ENCODE peak calls at places on chromosomes 5 and 9, in seven cellular contexts. E, A, C, Q, O, P and X are unnamed samples.

GRCh38 chr5:126526493-126526892 is 68.5 kb downstream of the ALDH7A1 start:
- ATAC-seq in E (no peak), A (no peak), C (no peak), Q (no peak), O (no peak), P (no peak), X (no peak)

GRCh38 chr5:72779520-72779919 is 36.9 kb upstream of the TNPO1 start:
- ATAC-seq in E (no peak), A (no peak), C (no peak), Q (no peak), O (no peak), P (no peak), X (no peak)

GRCh38 chr5:37710965-37711364 is 128.9 kb downstream of the GDNF start:
- ATAC-seq in E (no peak), A (no peak), C (no peak), Q (no peak), O (no peak), P (no peak), X (no peak)

GRCh38 chr9:36543916-36544315 is 28.8 kb upstream of the MELK start:
- ATAC-seq in E (no peak), A (no peak), C (peak; percentile 46), Q (peak; percentile 98), O (no peak), P (no peak), X (no peak)

GRCh38 chr9:107020040-107020530 is 157.1 kb downstream of the ZNF462 start:
- ATAC-seq in E (no peak), A (peak; percentile 65), C (no peak), Q (peak; percentile 97), O (no peak), P (no peak), X (peak; percentile 87)

GRCh38 chr9:14084867-14085266 is 229.1 kb downstream of the NFIB start:
- ATAC-seq in E (no peak), A (no peak), C (no peak), Q (no peak), O (no peak), P (no peak), X (no peak)

GRCh38 chr9:114908796-114909448 is 21.5 kb downstream of the TNFSF8 start:
- ATAC-seq in E (peak; percentile 48), A (peak; percentile 64), C (no peak), Q (no peak), O (peak; percentile 64), P (peak; percentile 59), X (peak; percentile 51)

GRCh38 chr9:109742759-109743388 is 37.1 kb upstream of the PALM2AKAP2 start:
- ATAC-seq in E (no peak), A (no peak), C (no peak), Q (peak; percentile 68), O (no peak), P (no peak), X (no peak)

GRCh38 chr9:34097865-34098264 is 28.6 kb downstream of the DCAF12 start:
- ATAC-seq in E (no peak), A (no peak), C (no peak), Q (no peak), O (no peak), P (no peak), X (no peak)

GRCh38 chr9:133711428-133712220 is 26.5 kb downstream of the SARDH start:
- ATAC-seq in E (no peak), A (no peak), C (peak; percentile 41), Q (no peak), O (no peak), P (no peak), X (no peak)

GRCh38 chr9:126411225-126411947 is 84.8 kb downstream of the MVB12B start:
- ATAC-seq in E (peak; percentile 93), A (peak; percentile 88), C (no peak), Q (peak; percentile 67), O (peak; percentile 84), P (peak; percentile 92), X (peak; percentile 31)

GRCh38 chr5:146158255-146158654 is 24.2 kb downstream of the LARS1 start:
- ATAC-seq in E (no peak), A (no peak), C (no peak), Q (no peak), O (no peak), P (no peak), X (no peak)

GRCh38 chr5:62922191-62922590 is 343.6 kb downstream of the LRRC70 start:
- ATAC-seq in E (no peak), A (no peak), C (no peak), Q (no peak), O (no peak), P (no peak), X (no peak)

GRCh38 chr5:154523104-154523503 is 45.1 kb upstream of the HAND1 start:
- ATAC-seq in E (no peak), A (no peak), C (no peak), Q (no peak), O (no peak), P (no peak), X (no peak)

GRCh38 chr9:128621730-128622455 is 34.8 kb downstream of the DYNC2I2 start:
- ATAC-seq in E (no peak), A (no peak), C (no peak), Q (no peak), O (no peak), P (no peak), X (no peak)

GRCh38 chr5:170892201-170892600 is 30.4 kb downstream of the RANBP17 start:
- ATAC-seq in E (no peak), A (no peak), C (no peak), Q (no peak), O (no peak), P (no peak), X (no peak)

GRCh38 chr5:71907001-71907564 is 188.0 kb downstream of the CARTPT start:
- ATAC-seq in E (no peak), A (no peak), C (no peak), Q (no peak), O (no peak), P (no peak), X (peak; percentile 85)

GRCh38 chr9:35257986-35258664 is 96.3 kb downstream of the UNC13B start:
- ATAC-seq in E (no peak), A (no peak), C (peak; percentile 87), Q (no peak), O (no peak), P (no peak), X (peak; percentile 46)

GRCh38 chr9:136282272-136282861 is 21.5 kb downstream of the CCDC187 start:
- ATAC-seq in E (no peak), A (no peak), C (no peak), Q (no peak), O (no peak), P (no peak), X (no peak)

GRCh38 chr5:39399135-39400036 is 25.4 kb downstream of the DAB2 start:
- ATAC-seq in E (no peak), A (no peak), C (peak; percentile 73), Q (peak; percentile 95), O (no peak), P (no peak), X (peak; percentile 87)

GRCh38 chr9:116471093-116471906 is 215.8 kb upstream of the TRIM32 start:
- ATAC-seq in E (no peak), A (no peak), C (no peak), Q (peak; percentile 73), O (no peak), P (no peak), X (no peak)

GRCh38 chr5:156402387-156402921 is 75.5 kb downstream of the SGCD start:
- ATAC-seq in E (peak; percentile 51), A (no peak), C (no peak), Q (no peak), O (peak; percentile 27), P (peak; percentile 74), X (peak; percentile 99)

GRCh38 chr5:175778951-175779475 is 92.4 kb upstream of the CPLX2 start:
- ATAC-seq in E (no peak), A (no peak), C (no peak), Q (no peak), O (no peak), P (no peak), X (no peak)

GRCh38 chr5:172798422-172799215 is 27.6 kb upstream of the DUSP1 start:
- ATAC-seq in E (no peak), A (no peak), C (peak; percentile 54), Q (peak; percentile 9), O (no peak), P (no peak), X (peak; percentile 49)

GRCh38 chr9:115913666-115914065 is 239.9 kb upstream of the PAPPA start:
- ATAC-seq in E (no peak), A (no peak), C (no peak), Q (no peak), O (no peak), P (no peak), X (no peak)